ENCODE peak calls at places on chromosomes 12 and 14, in five cellular contexts. Q is heart left ventricle; H is chondrocyte; A is BJ; V is activated CD8-positive, alpha-beta T cell treated with anti-CD3 and anti-CD28 coated beads for 36 hours. R is an unnamed sample.

GRCh38 chr14:79544671-79545070 is 666.6 kb downstream of the DIO2 start:
- DNase-seq in H (no peak), Q (no peak), V (no peak), A (peak; percentile 66), R (no peak)

GRCh38 chr12:109582636-109583035 is 9.0 kb downstream of the MVK start:
- DNase-seq in Q (peak; percentile 74), V (no peak), H (peak; percentile 51), A (no peak), R (no peak)

GRCh38 chr12:117140397-117141096 is 41.3 kb upstream of the TESC start:
- DNase-seq in V (no peak), A (no peak), Q (no peak), H (no peak), R (no peak)

GRCh38 chr14:101477648-101478047 is 83.6 kb upstream of the DIO3 start:
- DNase-seq in Q (no peak), H (no peak), A (no peak), V (no peak), R (no peak)

GRCh38 chr14:58918066-58918465 is 270.4 kb upstream of the DAAM1 start:
- DNase-seq in A (no peak), Q (no peak), H (no peak), V (no peak), R (no peak)

GRCh38 chr14:69674546-69675245 is 63.3 kb downstream of the SUSD6 start:
- DNase-seq in Q (no peak), A (no peak), V (peak; percentile 36), H (no peak), R (no peak)

GRCh38 chr12:20950248-20950647 is 139.7 kb downstream of the SLCO1B3 start:
- DNase-seq in A (no peak), Q (no peak), V (no peak), H (no peak), R (no peak)

GRCh38 chr12:105561981-105562726 is 231.7 kb downstream of the C12orf75 start:
- DNase-seq in Q (peak; percentile 56), H (no peak), A (peak; percentile 15), V (no peak), R (no peak)

GRCh38 chr12:8123124-8123888 is at the start of gene CLEC4A:
- DNase-seq in H (no peak), V (no peak), Q (no peak), A (no peak), R (no peak)

GRCh38 chr12:17060260-17060659 is 454.3 kb upstream of the LMO3 start:
- DNase-seq in V (no peak), Q (no peak), H (no peak), A (no peak), R (no peak)

GRCh38 chr12:74889563-74890236 is 319.9 kb downstream of the KCNC2 start:
- DNase-seq in A (no peak), H (no peak), Q (no peak), V (no peak), R (no peak)

GRCh38 chr12:481422-481821 is 21.7 kb downstream of the B4GALNT3 start:
- DNase-seq in H (no peak), Q (peak; percentile 90), V (no peak), A (no peak), R (no peak)

GRCh38 chr12:75975692-75976091 is 55.9 kb downstream of the PHLDA1 start:
- DNase-seq in Q (no peak), A (no peak), H (no peak), V (no peak), R (no peak)

DNA sequence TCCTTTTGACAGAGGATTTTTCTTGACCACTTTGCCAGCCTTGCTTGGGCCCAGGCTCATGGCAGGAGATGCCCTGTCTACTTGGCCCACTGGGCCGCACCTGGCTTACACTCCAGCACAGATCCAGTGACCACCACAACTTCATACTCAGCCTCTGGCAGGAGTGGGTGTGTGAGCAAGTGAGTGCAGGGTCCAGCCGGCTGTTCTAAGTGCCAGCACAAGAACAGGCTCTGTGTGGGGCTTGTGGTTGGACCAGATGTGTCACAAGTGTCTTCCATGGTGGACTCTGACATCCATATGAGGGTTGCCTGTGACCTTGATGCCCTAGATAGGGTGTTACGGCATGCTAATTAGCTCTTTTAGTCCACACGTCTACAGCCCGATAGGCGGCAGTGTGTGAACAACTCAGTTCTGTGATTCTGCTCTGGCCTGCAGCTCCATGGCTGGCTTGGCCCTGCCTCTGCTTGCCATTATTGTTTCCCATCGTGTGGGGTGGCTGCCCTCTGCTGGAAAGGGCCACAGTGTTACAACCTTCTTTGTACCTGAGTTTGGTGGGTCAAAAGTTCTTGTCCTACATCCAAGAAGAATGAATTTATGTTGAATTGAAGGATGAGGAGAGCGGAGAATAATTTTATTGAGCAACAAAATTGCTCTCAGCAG is 1089.1 kb downstream of the SLC6A15 start:
- DNase-seq in H (no peak), A (no peak), V (peak; percentile 58), Q (peak; percentile 51), R (no peak)
- TF ChIP-seq CTCF in H (peak; percentile 40), A (peak; percentile 36), V (peak; percentile 25), Q (peak; percentile 32), R (no peak)

GRCh38 chr12:131223791-131224567 is 270.3 kb downstream of the ADGRD1 start:
- DNase-seq in H (peak; percentile 71), V (no peak), A (no peak), Q (no peak), R (no peak)
- TF ChIP-seq CTCF in H (no peak), V (no peak), A (no peak), Q (no peak), R (no peak)

GRCh38 chr12:49982246-49983229 is 9.8 kb downstream of the AQP6 start:
- DNase-seq in Q (no peak), H (no peak), A (no peak), V (no peak), R (no peak)
- TF ChIP-seq CTCF in Q (no peak), H (no peak), A (peak; percentile 8), V (no peak), R (no peak)

GRCh38 chr12:26832817-26833691 is at the start of gene ITPR2:
- DNase-seq in V (peak; percentile 96), H (peak; percentile 93), Q (peak; percentile 97), A (no peak), R (peak; percentile 77)
- TF ChIP-seq CTCF in V (peak; percentile 34), H (peak; percentile 70), Q (peak; percentile 20), A (no peak), R (no peak)

R was measured in omental fat pad.